ENCODE peak calls at places on chromosome 7, in four cellular contexts. Y is pancreas, X is sigmoid colon, E is tibial artery. A is an unnamed sample. For H3K4me1, the result is how much of the 10 kb centered on the place peaks cover.

GRCh38 chr7:17099083-17099973 is 199.1 kb upstream of the AHR start:
- DNase-seq in Y (peak), X (peak), E (no peak), A (no peak)

GRCh38 chr7:30068117-30068516 is 39.9 kb downstream of the PLEKHA8 start:
- DNase-seq in X (no peak), E (no peak), Y (no peak), A (no peak)

GRCh38 chr7:44944821-44945220 is 34.0 kb downstream of the MYO1G start:
- DNase-seq in X (no peak), E (no peak), Y (no peak), A (no peak)

GRCh38 chr7:142533920-142534319 is 215.4 kb upstream of the PRSS1 start:
- DNase-seq in E (no peak), Y (no peak), X (no peak), A (no peak)

GRCh38 chr7:94414481-94414880 is 19.8 kb downstream of the COL1A2 start:
- DNase-seq in X (no peak), E (no peak), Y (no peak), A (no peak)

GRCh38 chr7:110889363-110889762 is 201.6 kb upstream of the LRRN3 start:
- DNase-seq in Y (no peak), X (no peak), E (no peak), A (no peak)

GRCh38 chr7:105954711-105955110 is 8.4 kb upstream of the CDHR3 start:
- DNase-seq in E (no peak), Y (no peak), X (no peak), A (no peak)

GRCh38 chr7:155213385-155213784 is 84.3 kb upstream of the INSIG1 start:
- DNase-seq in E (no peak), Y (no peak), X (no peak), A (no peak)

GRCh38 chr7:150397376-150398107 is 18.4 kb downstream of the ZNF775 start:
- DNase-seq in X (peak), E (no peak), Y (no peak), A (no peak)

GRCh38 chr7:150370612-150371071 is 2.0 kb downstream of the REPIN1 start:
- DNase-seq in E (no peak), X (no peak), Y (no peak), A (no peak)

GRCh38 chr7:74655324-74655723 is 2.2 kb upstream of the GTF2I start:
- DNase-seq in Y (no peak), E (no peak), X (no peak), A (no peak)

GRCh38 chr7:157762824-157763223 is 426.0 kb downstream of the DNAJB6 start:
- DNase-seq in Y (no peak), E (no peak), X (no peak), A (no peak)

DNA sequence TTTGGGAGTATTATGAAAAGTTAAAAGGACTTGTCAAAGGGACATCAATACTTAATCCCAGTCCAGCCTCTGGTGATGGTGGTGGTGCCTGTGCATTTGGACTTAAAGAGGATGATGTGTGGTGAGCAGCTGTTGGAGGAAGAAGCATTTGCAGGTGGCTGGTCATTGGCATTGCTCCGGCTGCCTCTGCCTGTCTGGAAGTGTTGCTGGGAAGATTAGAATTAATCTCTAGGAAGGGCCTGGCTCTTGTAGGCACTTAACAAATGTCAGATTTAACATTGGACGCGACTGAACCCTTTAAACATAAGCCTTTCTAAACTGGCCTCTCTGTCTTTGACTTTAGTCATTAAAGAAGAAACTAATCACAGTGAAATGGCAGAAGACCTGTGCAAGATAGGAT is 58.8 kb downstream of the FIGNL1 start:
- DNase-seq in E (no peak), X (no peak), Y (no peak), A (no peak)
- H3K4me1 ChIP-seq in E (under half), X (under half), Y (under half), A (under half)

GRCh38 chr7:153432056-153432455 is 620.1 kb upstream of the DPP6 start:
- DNase-seq in X (no peak), E (no peak), Y (no peak), A (no peak)

GRCh38 chr7:153433223-153433622 is 619.0 kb upstream of the DPP6 start:
- DNase-seq in X (no peak), Y (no peak), E (no peak), A (no peak)

GRCh38 chr7:153430931-153431330 is 621.3 kb upstream of the DPP6 start:
- DNase-seq in X (no peak), E (no peak), Y (no peak), A (no peak)
- H3K4me3 ChIP-seq in X (no peak), E (no peak), Y (no peak), A (no peak)

GRCh38 chr7:128112781-128113221 is 81.6 kb upstream of the LRRC4 start:
- DNase-seq in E (no peak), X (peak), Y (no peak), A (no peak)

GRCh38 chr7:128113839-128114238 is 82.6 kb upstream of the LRRC4 start:
- DNase-seq in X (no peak), Y (no peak), E (no peak), A (no peak)

GRCh38 chr7:128110641-128111365 is 79.6 kb upstream of the LRRC4 start:
- DNase-seq in Y (no peak), X (peak), E (no peak), A (no peak)

GRCh38 chr7:128114806-128115205 is 83.6 kb upstream of the LRRC4 start:
- DNase-seq in E (no peak), Y (no peak), X (no peak), A (no peak)

DNA sequence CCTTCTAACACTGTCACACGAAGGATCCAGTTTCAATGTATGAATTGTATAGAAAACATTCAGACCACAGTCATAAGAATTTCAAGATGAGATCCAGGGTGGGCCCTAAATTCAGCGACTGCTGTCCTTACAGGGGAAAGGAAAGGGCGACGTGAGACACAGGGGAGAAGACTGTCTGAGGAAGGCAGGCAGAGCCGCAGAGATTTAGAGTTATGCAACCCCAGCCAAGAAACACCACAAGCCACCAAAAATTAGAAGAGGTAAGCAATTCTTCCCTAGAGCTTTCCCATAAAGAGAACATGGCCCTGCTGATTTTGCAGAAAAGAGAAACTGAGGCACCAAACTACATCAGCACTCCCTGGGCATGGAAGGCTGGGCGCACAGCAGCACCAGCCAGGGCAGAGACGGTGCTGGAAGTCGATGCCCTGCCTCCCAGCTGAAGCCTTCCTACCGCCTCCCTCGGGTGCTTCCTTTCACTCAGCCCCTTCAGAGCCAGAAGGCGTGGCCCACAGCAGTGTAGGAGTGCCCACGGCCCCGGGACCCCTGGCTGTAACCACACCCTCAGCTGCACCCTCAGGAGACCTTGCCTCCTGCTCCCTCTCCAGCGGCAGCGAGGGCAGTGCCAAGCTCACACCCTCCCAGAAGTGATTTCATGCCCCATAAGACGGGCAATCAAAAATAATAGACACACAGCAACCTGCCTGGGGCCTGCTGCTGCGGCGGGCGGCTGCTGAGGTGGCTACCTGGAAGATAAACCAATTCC is 81.0 kb upstream of the LRRC4 start:
- DNase-seq in X (peak), E (no peak), Y (no peak), A (no peak)
- H3K4me1 ChIP-seq in X (under half), E (under half), Y (under half), A (under half)

GRCh38 chr7:43502941-43503340 is 80.0 kb upstream of the STK17A start:
- DNase-seq in E (no peak), X (no peak), Y (no peak), A (no peak)
- H3K4me3 ChIP-seq in E (no peak), X (no peak), Y (no peak), A (no peak)

GRCh38 chr7:130913721-130914588 is 179.9 kb upstream of the KLF14 start:
- DNase-seq in E (no peak), X (no peak), Y (no peak), A (no peak)
- H3K4me1 ChIP-seq in E (half or more), X (under half), Y (under half), A (half or more)

A was measured in left ventricle myocardium inferior.